ENCODE peak calls at places on chromosomes 12 and 14, in eight cellular contexts. G is SW480; Y is non-pigmented ciliary epithelial cell; B is HFF-Myc; X is GM12864; M is substantia nigra; S is stimulated activated CD4-positive, alpha-beta T cell treated with anti-CD3 and anti-CD28 coated beads, Interleukin-1b, Interleukin-23, amount 100 ng/mL, for 1 hour; U is psoas muscle. J is an unnamed sample.

GRCh38 chr14:86003998-86004397 is 474.1 kb downstream of the FLRT2 start:
- DNase-seq in G (no peak), Y (no peak), B (no peak), X (no peak), M (no peak), S (no peak), U (no peak), J (no peak)

GRCh38 chr12:120367924-120368788 is 808 bp downstream of the MSI1 start:
- DNase-seq in G (no peak), Y (no peak), B (no peak), X (no peak), M (no peak), S (no peak), U (no peak), J (no peak)

GRCh38 chr12:108815875-108816594 is 41.3 kb downstream of the SSH1 start:
- DNase-seq in G (no peak), Y (no peak), B (no peak), X (no peak), M (no peak), S (no peak), U (no peak), J (no peak)

GRCh38 chr14:69263771-69264170 is 3.8 kb downstream of the GALNT16 start:
- DNase-seq in G (no peak), Y (no peak), B (no peak), X (no peak), M (no peak), S (no peak), U (peak), J (no peak)

GRCh38 chr14:69321601-69322330 is 61.8 kb downstream of the GALNT16 start:
- DNase-seq in G (no peak), Y (no peak), B (no peak), X (no peak), M (no peak), S (no peak), U (no peak), J (no peak)

GRCh38 chr12:24230061-24230460 is 280.6 kb upstream of the SOX5 start:
- DNase-seq in G (no peak), Y (no peak), B (no peak), X (no peak), M (no peak), S (no peak), U (no peak), J (no peak)

GRCh38 chr12:30286345-30286926 is 409.2 kb downstream of the IPO8 start:
- DNase-seq in G (peak), Y (peak), B (peak), X (no peak), M (no peak), S (no peak), U (no peak), J (peak)

GRCh38 chr14:39060818-39061437 is 42.1 kb downstream of the SEC23A start:
- DNase-seq in G (no peak), Y (no peak), B (no peak), X (peak), M (no peak), S (no peak), U (no peak), J (no peak)

GRCh38 chr14:77027538-77028383 is 747 bp downstream of the IRF2BPL start:
- DNase-seq in G (peak), Y (no peak), B (no peak), X (no peak), M (peak), S (no peak), U (peak), J (peak)

GRCh38 chr14:32473476-32473875 is 144.4 kb downstream of the AKAP6 start:
- DNase-seq in G (peak), Y (no peak), B (peak), X (no peak), M (no peak), S (no peak), U (peak), J (peak)

GRCh38 chr12:96044017-96044985 is 8.9 kb upstream of the LTA4H start:
- DNase-seq in G (peak), Y (peak), B (no peak), X (no peak), M (no peak), S (no peak), U (no peak), J (no peak)

GRCh38 chr14:76531821-76532318 is 155.9 kb downstream of the ESRRB start:
- DNase-seq in G (no peak), Y (no peak), B (no peak), X (no peak), M (no peak), S (no peak), U (no peak), J (no peak)

GRCh38 chr14:91946313-91947195 is 940 bp downstream of the FBLN5 start:
- DNase-seq in G (no peak), Y (no peak), B (no peak), X (no peak), M (no peak), S (no peak), U (no peak), J (no peak)

J was measured in HT-29.